ENCODE peak calls at places on chromosome 12, in five cellular contexts. M, Y, G, Q and E are unnamed samples.

GRCh38 chr12:26628234-26628633 is 204.8 kb downstream of the ITPR2 start:
- DNase-seq in M (no peak), Q (no peak), G (no peak), Y (no peak), E (no peak)

GRCh38 chr12:81078469-81079196 is 754 bp downstream of the ACSS3 start:
- DNase-seq in Y (no peak), M (peak), Q (no peak), G (no peak), E (peak)

GRCh38 chr12:97142737-97143450 is 235.8 kb downstream of the NEDD1 start:
- DNase-seq in G (no peak), Y (no peak), M (no peak), Q (peak), E (no peak)

GRCh38 chr12:2003676-2004112 is 563 bp downstream of the DCP1B start:
- DNase-seq in Q (peak), Y (peak), M (no peak), G (no peak), E (no peak)

GRCh38 chr12:104056419-104056972 is 6.5 kb upstream of the GLT8D2 start:
- DNase-seq in Y (no peak), G (no peak), Q (peak), M (no peak), E (no peak)

GRCh38 chr12:3049596-3050314 is 27.4 kb upstream of the TSPAN9 start:
- DNase-seq in Y (peak), Q (no peak), M (no peak), G (no peak), E (no peak)

GRCh38 chr12:12645485-12645884 is 33.8 kb downstream of the CREBL2 start:
- DNase-seq in Q (no peak), Y (peak), M (peak), G (peak), E (no peak)

GRCh38 chr12:47886471-47887240 is 18.1 kb downstream of the VDR start:
- DNase-seq in Q (no peak), M (no peak), Y (no peak), G (no peak), E (no peak)

GRCh38 chr12:105825141-105825540 is 313.6 kb downstream of the NUAK1 start:
- DNase-seq in G (no peak), Q (no peak), M (no peak), Y (no peak), E (no peak)

GRCh38 chr12:31728289-31728916 is 418 bp downstream of the AMN1 start:
- DNase-seq in G (no peak), M (peak), Y (no peak), Q (peak), E (no peak)

GRCh38 chr12:31732926-31733548 is 4.2 kb upstream of the AMN1 start:
- DNase-seq in Y (peak), Q (no peak), M (no peak), G (no peak), E (no peak)

GRCh38 chr12:2332947-2333346 is 280.2 kb downstream of the CACNA1C start:
- DNase-seq in Y (no peak), M (no peak), G (no peak), Q (no peak), E (no peak)

GRCh38 chr12:6927999-6928702 is 392 bp downstream of the ATN1 start:
- DNase-seq in G (no peak), Y (no peak), M (no peak), Q (no peak), E (no peak)

GRCh38 chr12:58433969-58434368 is 486.3 kb downstream of the LRIG3 start:
- DNase-seq in M (no peak), G (no peak), Q (no peak), Y (no peak), E (no peak)

GRCh38 chr12:23576372-23576771 is 373.1 kb downstream of the SOX5 start:
- DNase-seq in Y (no peak), M (no peak), Q (no peak), G (no peak), E (no peak)

GRCh38 chr12:96141216-96141944 is 52.8 kb upstream of the ELK3 start:
- DNase-seq in M (no peak), Q (no peak), G (no peak), Y (no peak), E (peak)

GRCh38 chr12:111761706-111762105 is 5.0 kb upstream of the ALDH2 start:
- DNase-seq in M (no peak), Y (no peak), Q (no peak), G (no peak), E (no peak)